ENCODE peak calls at places on chromosomes 7 and 10, in ten cellular contexts. F, D, G, W, K, N, A, O, E and U are unnamed samples.
A peak's percentile ranks its signal among the peaks of the same experiment; 100 is the strongest.

GRCh38 chr10:127922675-127923366 is 15.9 kb downstream of the PTPRE start:
- DNase-seq in O (no peak), N (peak; percentile 83), D (no peak), W (peak; percentile 44), F (peak; percentile 82), E (no peak), A (no peak), G (peak; percentile 22), K (no peak), U (no peak)

GRCh38 chr10:103688451-103688850 is 166.9 kb downstream of the SH3PXD2A start:
- DNase-seq in A (no peak), K (no peak), E (no peak), N (no peak), D (no peak), O (no peak), G (no peak), W (no peak), F (no peak), U (no peak)

GRCh38 chr10:5148678-5149032 is 36.3 kb downstream of the AKR1C8 start:
- DNase-seq in O (no peak), A (no peak), K (no peak), F (no peak), W (no peak), G (no peak), D (no peak), N (no peak), E (no peak), U (no peak)

GRCh38 chr10:3074145-3074665 is 6.9 kb downstream of the PFKP start:
- DNase-seq in K (no peak), F (no peak), A (no peak), E (no peak), W (no peak), D (no peak), N (peak; percentile 60), G (no peak), O (no peak), U (no peak)

GRCh38 chr10:24344279-24344678 is 135.3 kb downstream of the KIAA1217 start:
- DNase-seq in F (peak; percentile 54), G (no peak), N (peak; percentile 94), O (no peak), E (no peak), W (no peak), D (no peak), K (peak; percentile 61), A (no peak), U (peak; percentile 8)

GRCh38 chr7:7972128-7972527 is 3.5 kb downstream of the GLCCI1 start:
- DNase-seq in G (peak; percentile 10), W (no peak), E (peak; percentile 15), K (no peak), A (no peak), F (no peak), N (no peak), O (no peak), D (no peak), U (peak; percentile 42)

GRCh38 chr7:17487343-17487742 is 188.9 kb downstream of the AHR start:
- DNase-seq in F (no peak), E (no peak), K (no peak), O (no peak), G (no peak), A (no peak), D (no peak), N (no peak), W (no peak), U (no peak)

GRCh38 chr10:112332509-112333228 is 41.2 kb upstream of the ACSL5 start:
- DNase-seq in W (no peak), G (no peak), O (no peak), D (no peak), N (no peak), F (no peak), A (no peak), E (no peak), K (no peak), U (no peak)

GRCh38 chr10:124293641-124294449 is 124.9 kb downstream of the OAT start:
- DNase-seq in K (no peak), N (no peak), E (no peak), G (no peak), D (no peak), W (no peak), O (no peak), F (no peak), A (no peak), U (no peak)

GRCh38 chr7:47514367-47514766 is 67.5 kb downstream of the TNS3 start:
- DNase-seq in N (no peak), W (no peak), A (no peak), G (no peak), K (no peak), E (no peak), D (no peak), F (no peak), O (no peak), U (no peak)

GRCh38 chr10:131698986-131699385 is 201.8 kb upstream of the PPP2R2D start:
- DNase-seq in G (no peak), E (no peak), A (no peak), W (no peak), O (peak; percentile 30), F (no peak), K (no peak), N (no peak), D (no peak), U (no peak)

GRCh38 chr10:28939352-28940157 is 262.2 kb downstream of the BAMBI start:
- DNase-seq in E (no peak), G (peak; percentile 6), O (peak; percentile 73), A (peak; percentile 34), K (no peak), N (no peak), D (no peak), F (peak; percentile 29), W (peak; percentile 73), U (no peak)

GRCh38 chr7:86961686-86962085 is 97.8 kb downstream of the ELAPOR2 start:
- DNase-seq in D (no peak), W (no peak), O (no peak), K (no peak), E (no peak), N (no peak), F (no peak), A (no peak), G (peak; percentile 54), U (no peak)

GRCh38 chr10:21715531-21716195 is 181.6 kb downstream of the MLLT10 start:
- DNase-seq in F (no peak), D (no peak), G (no peak), K (peak; percentile 45), A (peak; percentile 39), O (no peak), W (no peak), E (no peak), N (peak; percentile 41), U (no peak)

GRCh38 chr10:78727728-78728127 is 341.0 kb upstream of the ZMIZ1 start:
- DNase-seq in E (no peak), A (peak; percentile 74), N (no peak), F (no peak), D (no peak), O (no peak), W (no peak), G (no peak), K (no peak), U (peak; percentile 37)

GRCh38 chr7:32073533-32073932 is 3.3 kb upstream of the PDE1C start:
- DNase-seq in O (no peak), F (no peak), K (no peak), E (no peak), W (no peak), N (no peak), G (no peak), A (no peak), D (no peak), U (no peak)

GRCh38 chr7:140049339-140050024 is 13.3 kb downstream of the PARP12 start:
- DNase-seq in F (no peak), K (no peak), G (no peak), D (no peak), E (no peak), W (no peak), A (no peak), N (peak; percentile 34), O (no peak), U (no peak)

GRCh38 chr7:40133561-40134427 is 628 bp downstream of the MPLKIP start:
- DNase-seq in F (peak; percentile 20), E (no peak), O (no peak), W (peak; percentile 81), G (no peak), A (no peak), N (peak; percentile 17), K (no peak), D (no peak), U (peak; percentile 51)

GRCh38 chr10:24463683-24464426 is 254.9 kb downstream of the KIAA1217 start:
- DNase-seq in F (no peak), O (no peak), E (no peak), A (no peak), D (no peak), N (peak; percentile 96), G (no peak), W (no peak), K (no peak), U (no peak)

GRCh38 chr7:91995391-91995790 is 54.7 kb downstream of the AKAP9 start:
- DNase-seq in W (no peak), D (no peak), E (no peak), G (no peak), N (no peak), F (no peak), K (no peak), A (no peak), O (no peak), U (no peak)

GRCh38 chr7:107742678-107743566 is 1.0 kb upstream of the CBLL1 start:
- DNase-seq in G (peak; percentile 61), K (no peak), E (no peak), A (peak; percentile 71), D (no peak), F (peak; percentile 31), W (peak; percentile 59), N (no peak), O (peak; percentile 70), U (peak; percentile 91)

GRCh38 chr10:129972145-129972965 is 8.3 kb upstream of the EBF3 start:
- DNase-seq in A (peak; percentile 35), O (no peak), K (no peak), W (no peak), F (no peak), D (no peak), E (no peak), G (no peak), N (no peak), U (no peak)

GRCh38 chr7:54349259-54349658 is 192.9 kb upstream of the VSTM2A start:
- DNase-seq in F (no peak), G (no peak), A (no peak), E (no peak), D (no peak), K (no peak), N (peak; percentile 52), O (no peak), W (no peak), U (no peak)

GRCh38 chr10:73517166-73517888 is 21.5 kb upstream of the PPP3CB start:
- DNase-seq in N (peak; percentile 59), D (no peak), O (no peak), E (no peak), G (no peak), W (no peak), A (no peak), K (no peak), F (no peak), U (no peak)

GRCh38 chr10:130587718-130588117 is 451.5 kb downstream of the GLRX3 start:
- DNase-seq in E (no peak), A (no peak), N (no peak), D (no peak), G (no peak), K (no peak), W (no peak), F (no peak), O (no peak), U (no peak)

GRCh38 chr10:4804505-4804904 is 21.5 kb upstream of the AKR1E2 start:
- DNase-seq in E (no peak), O (no peak), F (no peak), A (no peak), D (no peak), K (no peak), N (no peak), G (no peak), W (no peak), U (no peak)

GRCh38 chr7:131424219-131424822 is 96.6 kb downstream of the MKLN1 start:
- DNase-seq in W (peak; percentile 15), G (no peak), E (no peak), A (peak; percentile 17), D (no peak), N (peak; percentile 57), K (no peak), F (peak; percentile 11), O (no peak), U (peak; percentile 63)

GRCh38 chr7:106430535-106431455 is 146.0 kb upstream of the NAMPT start:
- DNase-seq in W (no peak), D (no peak), O (no peak), F (no peak), E (no peak), N (no peak), A (no peak), K (no peak), G (no peak), U (no peak)